ENCODE peak calls at places on chromosomes 6 and 20, in ten cellular contexts. Q is RWPE1; A is cardiac muscle cell; F is fibroblast of the aortic adventitia; N is tibial artery; O is heart left ventricle; B is CD8-positive, alpha-beta T cell; C is D721Med; W is choroid plexus epithelial cell; S is mammary epithelial cell. R is an unnamed sample.

GRCh38 chr6:61887425-61887824 is 398.6 kb downstream of the KHDRBS2 start:
- DNase-seq in N (no peak), Q (no peak), F (no peak), S (no peak), B (no peak), O (no peak), A (peak; percentile 10), W (peak; percentile 2), C (no peak), R (no peak)

GRCh38 chr6:34836008-34836407 is 44.1 kb downstream of the BLTP3A start:
- DNase-seq in C (no peak), A (no peak), Q (no peak), S (no peak), B (no peak), F (no peak), N (no peak), O (no peak), W (no peak), R (no peak)

GRCh38 chr20:17442588-17442987 is 88.6 kb downstream of the BFSP1 start:
- DNase-seq in W (peak; percentile 2), N (no peak), B (no peak), Q (no peak), F (no peak), O (no peak), C (no peak), S (no peak), A (peak; percentile 15), R (no peak)

GRCh38 chr6:142551145-142551811 is 249.5 kb downstream of the ADGRG6 start:
- DNase-seq in B (peak; percentile 1), O (no peak), Q (peak; percentile 58), S (peak; percentile 84), A (no peak), N (no peak), C (no peak), W (peak; percentile 11), F (no peak), R (peak; percentile 75)

GRCh38 chr6:53579338-53579737 is 34.4 kb upstream of the GCLC start:
- DNase-seq in N (no peak), S (no peak), Q (no peak), F (no peak), W (no peak), C (no peak), O (no peak), B (no peak), A (no peak), R (no peak)

GRCh38 chr20:18715564-18715963 is 98.0 kb upstream of the SCP2D1 start:
- DNase-seq in W (no peak), S (no peak), Q (no peak), F (no peak), N (no peak), C (no peak), O (no peak), A (no peak), B (no peak), R (no peak)

GRCh38 chr6:145848555-145848954 is 34.0 kb upstream of the FBXO30 start:
- DNase-seq in O (no peak), B (no peak), F (no peak), N (no peak), Q (no peak), C (no peak), S (no peak), W (no peak), A (no peak), R (no peak)

GRCh38 chr6:79117752-79118151 is 39.7 kb upstream of the PHIP start:
- DNase-seq in B (no peak), A (no peak), C (no peak), W (peak; percentile 26), F (peak; percentile 4), O (no peak), Q (no peak), S (peak; percentile 41), N (no peak), R (peak; percentile 36)

GRCh38 chr6:131756039-131756438 is 45.2 kb upstream of the CTAGE9 start:
- DNase-seq in S (peak; percentile 10), W (no peak), F (no peak), N (no peak), A (no peak), B (no peak), C (no peak), Q (no peak), O (no peak), R (no peak)

GRCh38 chr20:38275815-38276550 is 15.4 kb upstream of the KIAA1755 start:
- DNase-seq in F (peak; percentile 79), C (no peak), Q (peak; percentile 52), S (peak; percentile 83), A (no peak), B (no peak), O (no peak), W (peak; percentile 87), N (peak; percentile 19), R (peak; percentile 90)

GRCh38 chr6:123518441-123519190 is 118.1 kb downstream of the TRDN start:
- DNase-seq in C (no peak), Q (no peak), A (no peak), O (no peak), F (peak; percentile 47), S (no peak), W (no peak), N (no peak), B (no peak), R (no peak)

GRCh38 chr6:131955876-131956275 is 4.7 kb upstream of the CCN2 start:
- DNase-seq in Q (no peak), F (no peak), B (no peak), C (no peak), O (no peak), N (no peak), S (no peak), W (no peak), A (no peak), R (no peak)

GRCh38 chr6:10269814-10270472 is 144.9 kb downstream of the TFAP2A start:
- DNase-seq in S (peak; percentile 53), N (no peak), F (no peak), A (no peak), B (no peak), C (no peak), O (no peak), Q (no peak), W (no peak), R (peak; percentile 56)

GRCh38 chr20:34654207-34654744 is 22.6 kb downstream of the PIGU start:
- DNase-seq in N (no peak), O (no peak), Q (no peak), F (no peak), C (no peak), S (no peak), B (no peak), W (no peak), A (no peak), R (no peak)

GRCh38 chr20:48782901-48783308 is 44.9 kb downstream of the PREX1 start:
- DNase-seq in B (no peak), F (no peak), S (no peak), W (no peak), O (no peak), N (no peak), Q (no peak), A (no peak), C (no peak), R (no peak)

GRCh38 chr6:27630727-27631613 is 158.1 kb upstream of the ZNF184 start:
- DNase-seq in O (no peak), A (peak; percentile 78), Q (peak; percentile 59), N (no peak), F (peak; percentile 45), W (peak; percentile 73), C (no peak), S (peak; percentile 79), B (no peak), R (peak; percentile 60)

DNA sequence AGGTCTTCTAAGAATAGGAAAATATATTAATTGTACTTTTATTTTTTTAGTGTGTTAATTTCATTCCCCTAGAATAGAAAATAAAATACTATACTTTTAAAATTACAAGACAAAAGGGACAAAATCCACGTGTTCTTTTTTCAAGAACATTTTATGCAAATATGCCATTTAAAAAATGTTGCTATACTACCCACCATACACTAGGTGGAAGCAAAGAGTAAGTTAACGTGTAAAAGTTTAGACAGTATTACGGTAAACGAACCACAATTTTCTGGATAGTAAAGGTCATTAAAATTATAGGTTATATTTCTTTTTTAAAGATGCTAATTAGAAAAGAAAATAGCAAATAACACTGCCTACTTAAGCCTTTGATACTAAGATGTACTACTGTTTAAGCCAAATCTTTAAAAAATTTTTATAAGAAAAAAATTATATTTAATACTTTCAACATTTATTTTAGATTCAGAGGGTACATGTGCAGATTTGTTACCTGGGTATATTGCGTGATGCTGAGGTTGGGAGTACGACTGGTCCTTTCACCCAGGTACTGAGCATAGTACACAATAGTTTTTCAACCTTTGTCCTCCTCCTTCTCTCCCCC is 287.6 kb downstream of the PHF3 start:
- DNase-seq in C (no peak), O (no peak), F (peak; percentile 61), A (peak; percentile 60), B (no peak), Q (peak; percentile 28), N (no peak), S (peak; percentile 7), W (peak; percentile 62), R (peak; percentile 41)
- TF ChIP-seq CTCF in C (peak; percentile 70), O (peak; percentile 55), F (peak; percentile 62), A (peak; percentile 64), B (peak; percentile 67), Q (peak; percentile 73), N (peak; percentile 59), S (peak; percentile 70), W (peak; percentile 58), R (peak; percentile 19)

DNA sequence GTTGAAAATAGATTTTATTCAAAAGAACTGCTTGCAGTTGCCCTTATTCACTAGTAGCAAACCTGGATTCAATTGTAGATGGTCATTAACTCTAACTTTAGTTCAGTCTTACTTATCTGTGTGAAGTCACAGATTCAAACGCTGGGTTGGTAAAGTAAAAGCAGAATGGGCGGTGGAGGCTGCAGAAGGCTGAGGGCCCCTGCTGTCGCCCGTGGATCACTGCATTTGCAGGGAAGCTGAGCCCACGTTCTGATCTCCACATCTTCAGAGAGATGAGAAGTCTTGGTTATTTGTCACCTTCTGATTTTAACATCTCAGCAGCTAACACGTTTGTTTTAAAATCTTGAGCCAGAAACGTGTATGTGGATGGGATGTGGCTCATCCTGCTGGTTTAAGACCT is 75.1 kb downstream of the SNX9 start:
- DNase-seq in S (no peak), F (no peak), Q (no peak), C (no peak), N (no peak), A (no peak), B (no peak), W (peak; percentile 42), O (no peak), R (no peak)
- TF ChIP-seq CTCF in S (no peak), F (no peak), Q (no peak), C (peak; percentile 20), N (peak; percentile 24), A (no peak), B (peak; percentile 45), W (peak; percentile 53), O (no peak), R (peak; percentile 4)

DNA sequence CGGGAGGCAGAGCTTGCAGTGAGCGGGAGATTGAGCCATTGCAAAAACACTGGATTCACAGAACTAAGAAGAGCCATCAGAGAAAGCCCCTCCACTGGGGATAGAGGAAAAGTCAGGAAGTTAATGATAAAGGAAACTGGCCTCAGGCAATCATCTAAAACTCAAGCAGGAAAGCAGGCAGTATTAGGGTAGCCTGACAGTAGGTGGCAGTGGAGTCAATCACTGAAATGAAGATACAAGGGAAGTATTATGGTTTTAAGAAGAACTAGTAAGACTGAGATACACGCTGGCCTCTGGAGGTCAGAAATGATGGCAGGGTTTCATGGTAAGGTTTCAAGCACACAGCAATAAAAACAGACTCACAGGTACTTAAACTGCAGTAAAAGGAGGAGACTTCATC is 578.3 kb downstream of the HACE1 start:
- DNase-seq in A (no peak), C (no peak), Q (no peak), B (no peak), W (no peak), N (no peak), F (no peak), O (no peak), S (no peak), R (no peak)
- TF ChIP-seq CTCF in A (no peak), C (peak; percentile 2), Q (no peak), B (no peak), W (no peak), N (no peak), F (no peak), O (no peak), S (no peak), R (no peak)

GRCh38 chr6:161139766-161140553 is 133.9 kb downstream of the AGPAT4 start:
- DNase-seq in S (no peak), A (no peak), W (no peak), O (no peak), B (no peak), N (no peak), Q (no peak), C (no peak), F (no peak), R (peak; percentile 28)
- TF ChIP-seq CTCF in S (no peak), A (no peak), W (no peak), O (no peak), B (no peak), N (no peak), Q (no peak), C (no peak), F (no peak), R (no peak)